ENCODE peak calls at places on chromosomes 13 and 19, in five cellular contexts. W is heart left ventricle, S is foreskin fibroblast, M is tibial artery, K is fibroblast of mammary gland. N is an unnamed sample.

GRCh38 chr19:21751379-21751778 is 16.0 kb downstream of the ZNF100 start:
- DNase-seq in K (peak), M (no peak), S (peak), W (no peak), N (peak)

GRCh38 chr13:43784491-43784890 is 2.3 kb downstream of the ENOX1 start:
- DNase-seq in K (peak), M (no peak), W (no peak), S (no peak), N (peak)

GRCh38 chr13:26254583-26255102 is 714 bp downstream of the CDK8 start:
- DNase-seq in K (peak), W (peak), S (peak), M (peak), N (peak)

GRCh38 chr13:81929988-81930387 is 1589.1 kb upstream of the SPRY2 start:
- DNase-seq in W (no peak), S (no peak), M (no peak), K (peak), N (no peak)

GRCh38 chr19:44757057-44757734 is 8.7 kb downstream of the BCL3 start:
- DNase-seq in S (peak), K (peak), M (peak), W (peak), N (peak)

GRCh38 chr13:27496851-27497250 is 46.5 kb upstream of the MTIF3 start:
- DNase-seq in W (no peak), S (no peak), M (no peak), K (no peak), N (no peak)

GRCh38 chr13:89380101-89380500 is 1708.9 kb downstream of the SLITRK5 start:
- DNase-seq in M (no peak), S (no peak), K (no peak), W (no peak), N (no peak)

GRCh38 chr13:41268764-41269163 is 5.4 kb upstream of the MTRF1 start:
- DNase-seq in M (no peak), K (peak), W (no peak), S (no peak), N (peak)

GRCh38 chr13:103514188-103514587 is 448.0 kb upstream of the SLC10A2 start:
- DNase-seq in W (no peak), M (no peak), K (no peak), S (no peak), N (no peak)

GRCh38 chr19:17797397-17798201 is 2.7 kb downstream of the B3GNT3 start:
- DNase-seq in M (no peak), S (peak), K (no peak), W (no peak), N (no peak)

GRCh38 chr13:104487006-104487405 is 1420.8 kb upstream of the SLC10A2 start:
- DNase-seq in W (no peak), K (no peak), S (no peak), M (no peak), N (no peak)

GRCh38 chr13:108346376-108346775 is 76.9 kb downstream of the TNFSF13B start:
- DNase-seq in S (no peak), W (no peak), M (no peak), K (no peak), N (no peak)

GRCh38 chr19:51749979-51750378 is 1.7 kb downstream of the FPR1 start:
- DNase-seq in S (no peak), M (no peak), W (no peak), K (peak), N (no peak)

GRCh38 chr13:95386370-95386769 is 85.1 kb upstream of the ABCC4 start:
- DNase-seq in W (no peak), M (no peak), K (no peak), S (no peak), N (no peak)

GRCh38 chr19:6287269-6287885 is 7.6 kb upstream of the MLLT1 start:
- DNase-seq in S (no peak), K (no peak), W (no peak), M (no peak), N (no peak)

GRCh38 chr19:55117063-55117635 is 288 bp downstream of the PPP1R12C start:
- DNase-seq in M (no peak), S (no peak), W (no peak), K (no peak), N (no peak)

GRCh38 chr19:39098365-39099269 is 14.4 kb downstream of the ACP7 start:
- DNase-seq in W (no peak), K (no peak), M (no peak), S (no peak), N (no peak)

GRCh38 chr19:6745965-6746364 is 6.5 kb downstream of the TRIP10 start:
- DNase-seq in M (no peak), W (no peak), S (no peak), K (no peak), N (no peak)

DNA sequence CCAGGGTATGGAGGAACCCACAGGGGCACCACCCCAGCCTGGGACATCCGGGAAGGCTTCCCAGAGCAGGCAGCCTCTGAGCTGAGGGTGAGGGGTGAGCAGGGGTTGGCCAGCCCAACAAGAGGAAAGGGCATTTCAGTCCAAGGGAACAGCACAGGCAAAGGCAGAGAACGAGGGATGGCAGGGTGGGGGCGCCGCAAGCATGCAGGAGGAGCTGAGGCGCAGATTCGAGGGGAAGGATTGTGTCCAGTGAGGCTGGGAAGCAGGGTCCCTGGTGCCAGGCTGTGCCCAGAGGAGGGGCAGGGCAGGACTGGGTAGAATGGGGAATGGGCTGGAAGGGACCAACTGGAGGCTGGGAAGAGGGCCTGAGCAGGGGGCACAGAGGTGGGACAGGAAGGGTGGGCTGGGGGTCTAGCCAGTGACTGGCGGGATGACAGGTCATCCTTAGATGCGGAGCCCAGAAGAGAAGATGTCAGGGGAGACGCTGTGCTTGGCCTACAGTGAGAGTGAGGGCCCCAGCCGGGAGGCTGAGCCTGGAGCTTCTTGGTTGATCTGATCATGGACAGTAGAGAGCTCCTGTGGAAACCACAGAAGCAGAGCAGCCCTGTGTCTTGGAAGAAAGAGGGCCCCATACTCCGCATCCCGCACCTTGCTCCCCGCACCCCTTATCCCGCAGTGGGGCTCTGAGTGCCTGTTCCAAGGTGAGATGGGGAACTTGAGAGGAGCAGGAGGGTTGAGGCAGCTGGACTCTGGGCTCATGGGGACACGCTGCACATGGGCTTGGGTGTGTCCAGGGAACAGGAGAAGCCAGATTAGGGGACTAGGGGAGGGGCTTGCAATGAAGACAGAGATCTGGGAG is 13.7 kb downstream of the EMP3 start:
- DNase-seq in W (no peak), M (no peak), S (no peak), K (no peak), N (no peak)
- TF ChIP-seq CTCF in W (no peak), M (no peak), S (no peak), K (no peak), N (no peak)

GRCh38 chr19:48182434-48182833 is 12.0 kb downstream of the ZSWIM9 start:
- DNase-seq in S (no peak), W (no peak), K (no peak), M (no peak), N (no peak)
- TF ChIP-seq CTCF in S (no peak), W (no peak), K (no peak), M (no peak), N (no peak)

GRCh38 chr13:113121183-113121927 is 1.2 kb upstream of the F10 start:
- DNase-seq in K (no peak), M (no peak), W (no peak), S (no peak), N (no peak)

GRCh38 chr13:113121928-113122420 is 625 bp upstream of the F10 start:
- DNase-seq in K (no peak), W (no peak), M (no peak), S (no peak), N (no peak)

GRCh38 chr13:113124211-113125025 is 1.8 kb downstream of the F10 start:
- DNase-seq in K (no peak), W (no peak), S (no peak), M (no peak), N (no peak)

GRCh38 chr13:113122571-113123225 is at the start of gene F10:
- DNase-seq in K (peak), W (peak), M (peak), S (peak), N (peak)

DNA sequence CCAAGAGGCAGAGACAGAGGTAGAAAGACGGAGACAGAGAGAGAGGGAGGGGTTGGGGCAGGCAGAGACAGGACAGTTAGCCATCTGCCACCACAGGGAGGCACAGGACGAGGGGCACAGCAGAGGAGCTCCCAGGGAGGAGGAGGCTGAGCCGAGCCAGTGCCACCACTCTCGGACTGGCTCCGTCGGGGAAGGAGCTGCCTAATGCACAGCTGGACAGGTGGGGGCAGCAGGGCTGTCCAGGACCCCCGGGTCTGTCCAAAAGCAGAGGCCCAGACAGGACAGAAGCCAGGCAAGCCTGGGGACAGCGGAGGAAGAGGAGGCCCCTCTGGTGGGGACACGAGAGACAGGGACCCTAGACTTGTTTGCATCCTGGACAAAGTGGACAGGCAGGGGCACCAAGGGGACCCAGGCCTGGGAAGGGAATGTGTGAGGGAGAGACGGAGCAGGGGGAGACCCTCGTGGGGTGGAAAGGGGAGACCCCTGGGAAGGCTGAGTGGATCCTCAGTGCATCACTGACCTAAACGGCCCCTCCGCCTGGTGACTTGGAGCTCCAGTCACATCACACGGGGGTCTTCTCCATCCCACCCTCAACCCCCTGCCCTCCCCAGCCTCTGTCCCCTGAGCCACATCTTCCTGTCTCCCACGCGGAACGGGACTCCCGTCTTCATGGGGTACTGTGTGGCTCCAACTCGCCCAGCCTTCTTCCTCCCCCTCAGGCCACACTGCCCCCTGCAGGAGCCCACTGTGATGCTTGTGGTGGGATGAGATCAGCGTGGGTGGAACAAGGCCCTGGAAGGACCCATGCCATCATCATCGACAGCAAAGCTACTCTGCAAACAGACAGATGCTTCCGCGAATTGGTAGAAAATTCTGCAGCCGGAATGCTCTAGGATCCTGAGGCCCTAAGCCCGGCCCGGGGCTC is 889 bp downstream of the F10 start:
- DNase-seq in W (no peak), M (no peak), S (no peak), K (no peak), N (no peak)
- TF ChIP-seq CTCF in W (no peak), M (no peak), S (peak), K (peak), N (peak)

DNA sequence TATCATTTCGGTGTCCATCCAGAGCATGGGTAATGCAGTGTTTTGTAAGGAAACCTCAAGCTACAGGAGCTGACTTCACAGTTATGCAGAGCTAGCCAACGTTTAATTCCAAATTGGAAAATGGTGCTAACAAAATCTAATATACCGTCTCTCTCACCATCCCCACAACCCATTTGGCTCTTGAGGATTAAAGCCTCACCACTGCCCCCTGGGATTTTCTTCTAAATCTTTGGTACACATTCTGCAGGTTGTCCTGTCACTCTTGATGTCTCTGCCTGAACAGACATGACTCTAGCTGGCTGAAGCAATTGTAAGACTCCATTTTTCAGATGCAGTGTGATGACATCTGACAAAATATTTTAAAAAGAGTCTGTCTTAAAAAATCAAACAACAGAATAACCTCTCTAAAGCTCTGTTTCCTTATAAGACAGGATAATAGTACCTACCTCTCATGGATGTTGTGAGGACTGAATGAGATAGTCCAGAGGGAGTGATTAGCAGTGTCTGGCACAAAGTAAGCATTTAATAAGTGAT is 451.8 kb downstream of the SUCLA2 start:
- DNase-seq in K (peak), M (no peak), S (peak), W (no peak), N (no peak)
- TF ChIP-seq CTCF in K (no peak), M (no peak), S (no peak), W (no peak), N (no peak)

DNA sequence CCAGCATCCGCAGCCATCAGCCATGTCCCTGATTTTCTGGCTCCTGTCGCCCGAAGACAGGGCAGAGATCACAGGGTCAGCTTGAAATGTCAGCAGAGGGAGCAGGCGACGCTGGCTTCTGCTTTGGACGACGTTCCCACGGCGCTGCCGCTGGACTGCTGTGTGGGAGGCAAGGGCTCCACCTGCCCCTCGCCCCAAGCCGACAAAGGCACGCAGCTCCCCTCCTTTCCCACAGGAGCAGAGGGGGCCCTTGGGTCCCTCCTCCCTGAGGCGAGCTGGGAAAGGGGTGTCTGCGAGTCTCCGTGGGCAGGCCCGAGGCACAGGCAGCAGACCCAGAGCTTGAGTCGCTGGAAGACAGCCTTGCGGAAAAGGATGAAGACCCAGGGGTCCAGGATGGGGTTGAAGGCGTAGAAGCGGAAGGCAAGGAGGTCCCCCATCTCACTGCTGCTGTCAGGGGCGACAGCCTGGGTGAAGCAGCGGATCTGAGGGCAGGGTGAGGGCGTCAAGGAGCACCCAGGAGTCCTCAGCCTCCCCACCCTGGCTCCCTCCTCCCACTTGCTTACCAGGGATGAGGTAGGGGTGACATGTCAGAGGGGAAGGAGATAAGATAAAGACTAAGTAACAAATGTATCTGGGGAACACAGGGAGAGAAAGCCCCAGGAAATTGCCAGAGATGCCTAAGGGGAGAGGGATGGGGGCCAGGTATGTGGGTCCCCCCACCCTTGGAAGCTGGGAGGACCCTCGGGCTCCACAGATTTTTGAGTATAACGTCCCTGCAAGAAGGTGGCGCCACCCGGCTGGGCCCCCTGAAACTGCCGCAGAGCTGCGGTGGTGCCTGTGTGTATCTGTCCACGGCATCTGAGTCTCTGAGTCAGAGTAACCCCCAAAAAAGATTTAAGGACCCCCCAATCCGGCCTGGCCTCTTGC is 3.4 kb downstream of the PTGIR start:
- DNase-seq in W (no peak), S (no peak), M (no peak), K (no peak), N (peak)
- TF ChIP-seq CTCF in W (no peak), S (peak), M (no peak), K (no peak), N (no peak)

GRCh38 chr13:61950828-61951227 is 535.2 kb upstream of the PCDH20 start:
- DNase-seq in S (no peak), M (no peak), W (no peak), K (no peak), N (no peak)

GRCh38 chr13:61954092-61954491 is 538.4 kb upstream of the PCDH20 start:
- DNase-seq in M (no peak), W (no peak), S (no peak), K (peak), N (peak)
- TF ChIP-seq CTCF in M (no peak), W (no peak), S (no peak), K (peak), N (no peak)

DNA sequence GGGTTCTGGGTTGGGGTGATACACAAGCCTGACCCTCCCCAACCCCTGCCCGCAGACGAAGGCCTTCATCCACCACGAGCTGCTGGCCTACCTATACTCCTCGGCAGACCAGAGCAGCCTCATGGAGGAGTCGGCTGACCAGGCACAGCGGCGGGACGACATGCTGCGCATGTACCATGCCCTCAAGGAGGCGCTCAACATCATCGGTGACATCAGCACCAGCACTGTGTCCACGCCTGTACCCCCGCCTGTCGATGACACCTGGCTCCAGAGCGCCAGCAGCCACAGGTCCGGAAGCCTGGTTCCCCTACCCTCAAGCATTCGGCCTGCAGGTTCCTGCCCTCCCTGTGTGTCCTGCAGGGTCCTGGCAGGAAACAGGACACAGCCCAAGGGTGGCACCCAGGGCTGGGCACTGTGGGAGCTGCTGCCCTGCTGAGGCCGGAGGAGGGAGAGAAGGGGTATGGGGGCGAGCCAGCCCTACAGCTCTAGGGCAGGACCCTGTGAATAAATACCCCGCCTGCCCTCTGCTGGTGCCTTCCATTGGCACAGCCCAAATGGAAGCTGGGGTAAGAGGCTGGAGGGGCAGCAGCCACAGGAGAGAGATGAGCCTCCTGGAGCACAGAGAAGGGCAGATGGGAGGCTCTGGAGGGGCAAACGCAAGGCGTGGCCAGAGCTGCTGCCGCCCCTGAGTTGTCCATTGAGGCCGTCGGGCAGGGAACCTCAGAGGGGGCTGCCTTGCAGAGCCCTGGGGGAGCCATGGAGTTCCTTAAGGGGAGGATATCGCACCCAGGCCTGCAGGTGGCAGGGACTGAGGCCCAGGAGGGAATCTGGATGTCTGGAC is 6.8 kb downstream of the TMED1 start:
- DNase-seq in S (no peak), W (no peak), M (no peak), K (no peak), N (no peak)
- TF ChIP-seq CTCF in S (peak), W (no peak), M (no peak), K (peak), N (peak)

GRCh38 chr13:20492641-20493040 is 33.0 kb downstream of the CRYL1 start:
- DNase-seq in K (peak), M (no peak), W (no peak), S (peak), N (peak)

GRCh38 chr13:20494656-20495055 is 31.0 kb downstream of the CRYL1 start:
- DNase-seq in M (no peak), W (no peak), K (no peak), S (no peak), N (no peak)

GRCh38 chr13:20492036-20492435 is 33.6 kb downstream of the CRYL1 start:
- DNase-seq in W (no peak), K (peak), S (no peak), M (no peak), N (peak)

GRCh38 chr13:20487927-20488326 is 37.7 kb downstream of the CRYL1 start:
- DNase-seq in M (no peak), W (no peak), K (peak), S (no peak), N (no peak)

DNA sequence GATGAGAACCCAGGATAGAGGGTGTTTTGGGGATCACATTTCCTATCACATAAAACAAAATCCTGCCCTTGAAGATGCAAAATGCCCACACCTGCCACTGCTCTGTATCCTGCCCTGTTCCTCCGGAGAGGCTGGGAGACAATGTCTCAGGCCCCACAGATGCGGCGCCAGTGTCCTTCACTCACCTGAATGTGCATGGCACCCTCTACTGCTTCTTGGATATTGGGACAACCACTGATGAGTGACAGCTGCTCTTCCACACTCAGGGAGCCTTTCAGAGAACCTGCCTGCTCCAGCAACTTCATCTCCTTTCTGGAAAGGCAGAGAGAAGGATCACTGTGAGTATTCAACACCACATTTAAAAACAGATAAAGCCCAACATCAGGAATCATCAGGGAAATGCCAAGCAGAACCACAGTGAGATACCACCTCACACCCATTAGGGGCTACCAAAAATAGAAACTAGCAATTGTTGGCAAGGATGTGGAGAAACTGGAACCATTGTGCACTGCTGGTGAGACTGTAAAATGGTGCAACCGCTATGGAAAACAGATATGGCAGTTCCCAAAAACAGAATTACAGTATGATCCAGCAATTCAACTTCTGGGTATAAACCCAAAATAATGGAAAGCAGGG is 36.4 kb downstream of the CRYL1 start:
- DNase-seq in K (peak), M (peak), S (no peak), W (peak), N (no peak)
- TF ChIP-seq CTCF in K (peak), M (no peak), S (no peak), W (peak), N (peak)

N was measured in fibroblast of villous mesenchyme.